ENCODE peak calls at places on chromosome 12, in eight cellular contexts. F is transverse colon; R is RWPE1; Z is CD4-positive, alpha-beta memory T cell; B is WERI-Rb-1; U is fibroblast of lung; G is sigmoid colon; W is upper lobe of right lung. T is an unnamed sample.

GRCh38 chr12:118773956-118774723 is 207.2 kb upstream of the SRRM4 start:
- DNase-seq in F (no peak), Z (no peak), W (no peak), U (no peak), G (no peak), R (no peak), B (no peak), T (no peak)

GRCh38 chr12:85076688-85077430 is 40.7 kb downstream of the LRRIQ1 start:
- DNase-seq in F (no peak), U (peak), R (peak), G (no peak), B (no peak), Z (no peak), W (no peak), T (peak)

GRCh38 chr12:1606021-1606622 is 11.7 kb upstream of the FBXL14 start:
- DNase-seq in U (peak), F (peak), Z (no peak), R (peak), B (peak), W (peak), G (peak), T (peak)

GRCh38 chr12:101298426-101298825 is 18.5 kb downstream of the UTP20 start:
- DNase-seq in W (no peak), B (no peak), G (no peak), F (no peak), R (peak), U (peak), Z (no peak), T (no peak)

GRCh38 chr12:26770239-26771070 is 62.5 kb downstream of the ITPR2 start:
- DNase-seq in R (no peak), U (no peak), G (no peak), F (no peak), B (no peak), W (no peak), Z (no peak), T (no peak)

GRCh38 chr12:30874455-30875313 is 51.9 kb upstream of the TSPAN11 start:
- DNase-seq in G (no peak), U (no peak), F (no peak), Z (no peak), W (no peak), B (peak), R (no peak), T (no peak)

GRCh38 chr12:64610092-64610659 is at the start of gene RASSF3:
- DNase-seq in G (peak), W (peak), Z (peak), U (peak), B (peak), F (peak), R (peak), T (no peak)

GRCh38 chr12:120584343-120585149 is 3.3 kb upstream of the POP5 start:
- DNase-seq in W (peak), G (peak), U (no peak), B (peak), Z (peak), R (peak), F (peak), T (no peak)

GRCh38 chr12:47717443-47718193 is 7.7 kb downstream of the ENDOU start:
- DNase-seq in U (peak), W (peak), G (peak), F (peak), B (peak), R (peak), Z (peak), T (no peak)

GRCh38 chr12:130116791-130117190 is 45.5 kb upstream of the FZD10 start:
- DNase-seq in G (no peak), R (no peak), B (no peak), U (no peak), Z (no peak), F (no peak), W (no peak), T (no peak)

GRCh38 chr12:19938031-19938430 is 430.3 kb upstream of the PDE3A start:
- DNase-seq in G (no peak), B (no peak), W (no peak), F (no peak), Z (no peak), U (no peak), R (no peak), T (no peak)

GRCh38 chr12:13443028-13443427 is 246.5 kb downstream of the EMP1 start:
- DNase-seq in R (no peak), Z (no peak), G (no peak), B (no peak), F (no peak), W (no peak), U (no peak), T (no peak)

GRCh38 chr12:7444076-7444475 is at the start of gene CD163L1:
- DNase-seq in R (no peak), Z (no peak), G (no peak), F (no peak), U (no peak), B (no peak), W (no peak), T (no peak)

DNA sequence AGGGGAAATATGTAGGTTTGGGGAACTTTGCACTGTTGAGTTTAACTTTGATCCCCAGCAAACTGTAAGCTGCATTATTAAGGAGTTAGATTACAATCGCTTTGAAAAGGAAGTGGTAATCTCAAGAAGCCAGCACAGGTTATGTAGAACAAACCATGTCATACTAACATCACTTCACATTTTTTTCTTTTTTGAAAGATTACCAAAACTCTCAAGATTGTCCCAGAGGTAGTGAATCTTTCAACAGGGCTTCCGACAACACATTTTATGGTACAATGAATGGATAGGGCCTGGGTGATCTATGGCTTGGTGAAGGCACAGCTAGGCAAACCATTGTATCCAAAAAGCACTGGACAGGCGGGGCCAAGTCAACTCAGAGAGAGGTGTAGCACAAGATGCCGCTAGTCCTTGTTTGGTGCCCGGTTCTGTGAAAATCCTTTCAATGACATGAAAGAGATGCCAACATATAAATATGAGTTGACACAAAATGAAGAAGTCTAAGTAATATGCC is 24.3 kb upstream of the PARP11 start:
- DNase-seq in U (no peak), R (no peak), B (no peak), Z (peak), F (no peak), G (no peak), W (no peak), T (no peak)
- H3K27ac ChIP-seq in U (no peak), R (no peak), B (no peak), Z (peak), F (peak), G (peak), W (no peak), T (no peak)

GRCh38 chr12:53070901-53071492 is 8.2 kb downstream of the SPRYD3 start:
- DNase-seq in G (peak), B (peak), W (peak), F (no peak), Z (no peak), R (no peak), U (no peak), T (no peak)
- H3K27ac ChIP-seq in G (peak), B (peak), W (no peak), F (peak), Z (no peak), R (peak), U (no peak), T (no peak)

GRCh38 chr12:116455540-116456306 is 103.5 kb upstream of the MAP1LC3B2 start:
- DNase-seq in B (no peak), W (no peak), U (peak), F (peak), G (peak), R (peak), Z (no peak), T (peak)
- H3K27ac ChIP-seq in B (no peak), W (peak), U (peak), F (peak), G (peak), R (peak), Z (no peak), T (peak)

GRCh38 chr12:70469221-70469820 is 103.2 kb downstream of the KCNMB4 start:
- DNase-seq in U (no peak), F (no peak), W (no peak), G (no peak), Z (no peak), R (no peak), B (no peak), T (no peak)
- H3K27ac ChIP-seq in U (no peak), F (no peak), W (no peak), G (no peak), Z (no peak), R (no peak), B (no peak), T (no peak)

GRCh38 chr12:61706783-61707182 is 553.4 kb upstream of the USP15 start:
- DNase-seq in F (no peak), U (no peak), Z (no peak), B (no peak), W (no peak), G (no peak), R (no peak), T (no peak)
- H3K27ac ChIP-seq in F (no peak), U (no peak), Z (no peak), B (no peak), W (no peak), G (no peak), R (no peak), T (no peak)

GRCh38 chr12:50302686-50303085 is 19.4 kb upstream of the LIMA1 start:
- DNase-seq in G (no peak), B (no peak), F (no peak), U (peak), R (no peak), W (no peak), Z (no peak), T (no peak)
- H3K27ac ChIP-seq in G (no peak), B (no peak), F (no peak), U (no peak), R (no peak), W (no peak), Z (no peak), T (no peak)